ENCODE peak calls at places on chromosomes 6 and 20, in six cellular contexts. B, R, E, H, X and Q are unnamed samples. For H3K4me1, the result is how much of the 10 kb centered on the place peaks cover.

GRCh38 chr6:159754401-159754800 is 7.4 kb upstream of the ACAT2 start:
- DNase-seq in B (no peak), R (no peak), E (no peak), H (no peak), X (no peak), Q (no peak)

GRCh38 chr6:23365732-23366131 is 760.3 kb upstream of the NRSN1 start:
- DNase-seq in B (no peak), R (no peak), E (no peak), H (no peak), X (no peak), Q (no peak)

GRCh38 chr6:28137458-28138020 is 4.1 kb upstream of the ZKSCAN8 start:
- DNase-seq in B (no peak), R (no peak), E (no peak), H (no peak), X (peak), Q (no peak)

GRCh38 chr6:28922841-28923317 is 906 bp downstream of the TRIM27 start:
- DNase-seq in B (no peak), R (no peak), E (peak), H (no peak), X (peak), Q (no peak)

GRCh38 chr20:59625214-59625922 is 21.0 kb downstream of the PHACTR3 start:
- DNase-seq in B (no peak), R (no peak), E (no peak), H (no peak), X (no peak), Q (no peak)

GRCh38 chr6:108733706-108734105 is 114.5 kb upstream of the ARMC2 start:
- DNase-seq in B (no peak), R (no peak), E (no peak), H (no peak), X (no peak), Q (no peak)

GRCh38 chr6:52364480-52365166 is 2.7 kb downstream of the PAQR8 start:
- DNase-seq in B (no peak), R (no peak), E (no peak), H (no peak), X (peak), Q (no peak)

GRCh38 chr6:44128020-44128917 is 915 bp downstream of the TMEM63B start:
- DNase-seq in B (peak), R (peak), E (peak), H (peak), X (peak), Q (peak)

GRCh38 chr6:145886228-145886956 is 71.8 kb upstream of the FBXO30 start:
- DNase-seq in B (no peak), R (no peak), E (no peak), H (no peak), X (no peak), Q (no peak)

GRCh38 chr6:156205678-156206077 is 571.5 kb upstream of the ARID1B start:
- DNase-seq in B (no peak), R (no peak), E (no peak), H (no peak), X (no peak), Q (no peak)

DNA sequence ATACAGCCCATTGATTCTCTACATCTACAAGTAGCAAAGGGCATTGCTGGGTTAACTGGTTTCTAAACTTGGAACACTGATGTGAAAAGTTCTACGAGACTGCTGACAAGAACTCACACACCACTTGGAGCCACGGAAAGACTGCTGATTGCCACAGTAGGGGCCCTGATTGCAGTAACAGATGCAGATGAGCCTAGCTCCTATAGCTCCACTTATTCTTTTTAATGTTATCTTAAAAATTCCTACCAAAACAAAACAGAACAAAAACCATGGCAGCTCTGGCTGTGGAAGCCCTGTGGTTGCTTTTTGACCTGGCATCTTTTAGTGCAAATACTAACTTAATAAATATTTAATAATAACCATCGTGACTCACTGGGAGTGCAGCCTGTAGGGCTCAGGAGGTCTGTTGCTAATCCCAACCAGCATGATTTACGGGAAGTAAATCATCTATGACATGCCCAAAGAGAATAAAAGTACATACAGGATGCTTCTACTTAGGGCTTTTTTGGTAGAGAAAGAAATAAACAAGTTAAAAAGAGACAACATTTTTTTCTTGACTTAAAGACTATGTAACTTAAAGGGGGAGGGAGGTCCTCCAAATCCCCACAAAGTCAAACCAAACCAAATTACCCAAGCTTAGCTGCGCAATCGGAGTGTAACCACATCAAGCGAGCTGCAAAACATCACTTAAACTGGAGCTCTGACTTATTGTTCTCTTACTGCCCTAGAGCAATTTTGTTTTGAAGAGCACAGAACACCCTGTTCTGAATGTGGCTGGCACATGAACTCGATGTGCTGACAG is 87.2 kb downstream of the FKBP5 start:
- DNase-seq in B (no peak), R (no peak), E (peak), H (peak), X (peak), Q (peak)
- H3K4me1 ChIP-seq in B (under half), R (half or more), E (half or more), H (half or more), X (under half), Q (under half)

GRCh38 chr6:30883476-30883742 is 910 bp upstream of the DDR1 start:
- DNase-seq in B (no peak), R (no peak), E (no peak), H (no peak), X (no peak), Q (no peak)
- H3K4me1 ChIP-seq in B (under half), R (under half), E (half or more), H (under half), X (half or more), Q (under half)

GRCh38 chr6:38345586-38345985 is 294.1 kb downstream of the BTBD9 start:
- DNase-seq in B (no peak), R (no peak), E (no peak), H (no peak), X (no peak), Q (no peak)

GRCh38 chr6:38348366-38348765 is 291.4 kb downstream of the BTBD9 start:
- DNase-seq in B (no peak), R (no peak), E (no peak), H (no peak), X (no peak), Q (no peak)

GRCh38 chr6:38350220-38350619 is 289.5 kb downstream of the BTBD9 start:
- DNase-seq in B (no peak), R (no peak), E (no peak), H (no peak), X (no peak), Q (no peak)

GRCh38 chr6:38349795-38350194 is 289.9 kb downstream of the BTBD9 start:
- DNase-seq in B (no peak), R (no peak), E (no peak), H (no peak), X (peak), Q (no peak)

GRCh38 chr6:38346291-38347079 is 293.2 kb downstream of the BTBD9 start:
- DNase-seq in B (no peak), R (no peak), E (no peak), H (no peak), X (peak), Q (no peak)
- H3K4me1 ChIP-seq in B (under half), R (under half), E (under half), H (under half), X (under half), Q (under half)

DNA sequence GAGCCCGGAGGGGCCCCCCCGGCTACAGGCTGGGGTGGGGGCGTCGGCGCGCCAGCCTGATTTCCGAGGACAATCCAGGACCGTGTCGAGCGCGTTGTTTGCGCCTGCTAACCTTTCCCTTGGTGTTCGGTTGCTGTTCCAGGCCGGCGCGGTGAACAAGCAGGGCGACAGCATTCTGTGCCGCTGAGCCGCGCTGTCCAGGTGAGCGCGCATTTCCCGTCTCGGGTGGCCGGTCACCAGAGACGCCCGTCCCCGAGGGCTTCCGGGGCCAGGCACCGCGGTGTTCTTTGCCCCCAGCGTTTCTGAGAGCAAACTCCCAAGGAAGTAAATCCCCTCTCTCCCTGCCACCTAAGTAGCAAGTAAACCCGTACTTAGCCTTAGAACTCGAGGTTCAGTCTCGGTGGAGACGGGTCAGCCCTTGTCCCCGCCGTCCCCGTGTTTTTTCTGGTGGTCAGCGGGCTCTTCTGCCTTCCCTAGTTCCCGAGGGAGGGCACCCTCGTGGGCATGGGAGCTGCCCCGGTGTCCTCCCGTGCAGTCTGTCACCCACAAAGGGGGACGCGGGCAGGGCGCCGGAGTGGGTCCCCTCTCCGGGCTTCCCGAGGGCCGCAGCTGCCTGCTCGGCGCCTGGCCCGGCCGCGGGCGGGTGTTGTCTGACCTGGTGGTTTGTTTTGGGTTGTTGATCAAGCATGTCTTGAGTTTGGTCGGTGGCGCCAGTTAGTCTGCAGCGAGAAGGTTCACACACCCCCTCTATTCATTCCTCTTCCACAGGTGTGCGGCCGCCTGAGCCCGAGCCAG is 1.5 kb downstream of the ID4 start:
- DNase-seq in B (peak), R (peak), E (peak), H (no peak), X (no peak), Q (peak)
- H3K4me1 ChIP-seq in B (under half), R (under half), E (under half), H (under half), X (under half), Q (under half)

GRCh38 chr6:30682181-30683117 is 4.0 kb downstream of the PPP1R18 start:
- DNase-seq in B (peak), R (peak), E (peak), H (peak), X (peak), Q (peak)
- H3K4me1 ChIP-seq in B (under half), R (half or more), E (under half), H (half or more), X (under half), Q (under half)

DNA sequence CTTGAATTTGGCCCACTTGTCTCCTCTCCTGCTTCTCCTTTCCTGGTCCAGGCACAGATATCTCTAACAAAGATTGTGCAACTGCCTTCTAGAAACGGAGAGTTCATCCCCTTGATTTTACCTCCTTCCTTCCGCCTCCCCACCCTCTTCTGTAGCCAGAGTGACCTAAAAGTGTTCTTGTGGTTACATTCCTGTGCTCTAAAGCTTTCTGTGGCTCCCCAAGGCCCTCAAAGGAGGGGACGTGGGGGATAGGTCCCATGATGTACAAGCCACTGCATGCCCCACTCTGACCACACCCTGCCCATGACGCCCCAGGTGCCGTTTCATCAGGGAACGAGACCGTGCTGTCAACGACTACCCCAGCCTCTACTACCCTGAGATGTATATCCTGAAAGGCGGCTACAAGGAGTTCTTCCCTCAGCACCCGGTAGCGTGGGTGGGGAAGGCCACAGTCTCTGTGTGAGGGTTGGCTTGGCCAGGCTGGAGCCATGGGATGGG is 8.2 kb downstream of the CDC25B start:
- DNase-seq in B (no peak), R (peak), E (no peak), H (peak), X (peak), Q (no peak)
- H3K4me1 ChIP-seq in B (under half), R (half or more), E (under half), H (half or more), X (under half), Q (under half)

DNA sequence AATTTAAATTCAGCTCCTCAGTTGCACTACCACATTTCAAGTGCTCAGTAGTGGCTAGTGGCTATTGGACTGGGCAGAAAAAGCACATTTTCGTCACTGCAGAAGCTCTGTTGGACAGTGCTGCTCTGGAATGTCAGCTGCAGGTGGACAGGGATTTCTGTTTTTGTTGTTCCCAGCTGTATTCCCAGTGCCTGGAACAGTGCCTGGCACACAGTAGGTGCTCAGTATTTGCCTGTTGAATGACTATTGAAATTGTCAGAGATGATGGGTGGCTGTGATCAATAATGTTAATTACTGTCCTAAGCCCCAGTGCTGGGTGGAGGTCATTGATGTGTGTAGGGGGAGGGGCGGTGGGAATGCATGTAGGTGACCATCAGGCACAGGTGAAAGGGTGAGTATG is 5.5 kb downstream of the CLPSL1 start:
- DNase-seq in B (no peak), R (no peak), E (no peak), H (no peak), X (no peak), Q (no peak)
- H3K4me1 ChIP-seq in B (under half), R (under half), E (under half), H (under half), X (under half), Q (under half)

GRCh38 chr6:148419430-148419829 is 76.8 kb downstream of the SASH1 start:
- DNase-seq in B (no peak), R (no peak), E (no peak), H (no peak), X (no peak), Q (no peak)
- H3K4me1 ChIP-seq in B (under half), R (half or more), E (under half), H (under half), X (under half), Q (under half)